ENCODE peak calls at places on chromosome 7, in four cellular contexts. One of them, this sample, is unnamed.

GRCh38 chr7:106693659-106694353 is 32.8 kb upstream of the CCDC71L start:
- DNase-seq in DMS153: no peak
- DNase-seq in adrenal gland: no peak
- DNase-seq in HCT116: no peak
- DNase-seq in this sample: no peak

GRCh38 chr7:29467193-29467592 is 96.4 kb upstream of the PRR15 start:
- DNase-seq in DMS153: no peak
- DNase-seq in adrenal gland: no peak
- DNase-seq in HCT116: no peak
- DNase-seq in this sample: no peak

GRCh38 chr7:2175514-2175913 is 57.2 kb downstream of the MAD1L1 start:
- DNase-seq in DMS153: no peak
- DNase-seq in adrenal gland: peak
- DNase-seq in HCT116: no peak
- DNase-seq in this sample: peak

GRCh38 chr7:128164061-128164954 is 76.8 kb upstream of the LEP start:
- DNase-seq in DMS153: no peak
- DNase-seq in adrenal gland: peak
- DNase-seq in HCT116: peak
- DNase-seq in this sample: peak

GRCh38 chr7:151624246-151624928 is 104.7 kb upstream of the RHEB start:
- DNase-seq in DMS153: no peak
- DNase-seq in adrenal gland: no peak
- DNase-seq in HCT116: no peak
- DNase-seq in this sample: no peak

GRCh38 chr7:125412890-125413665 is 483.5 kb upstream of the POT1 start:
- DNase-seq in DMS153: no peak
- DNase-seq in adrenal gland: no peak
- DNase-seq in HCT116: no peak
- DNase-seq in this sample: no peak

GRCh38 chr7:90708841-90709317 is 112.8 kb downstream of the CDK14 start:
- DNase-seq in DMS153: no peak
- DNase-seq in adrenal gland: no peak
- DNase-seq in HCT116: peak
- DNase-seq in this sample: no peak

GRCh38 chr7:46752881-46753366 is 829.0 kb downstream of the TNS3 start:
- DNase-seq in DMS153: no peak
- DNase-seq in adrenal gland: no peak
- DNase-seq in HCT116: peak
- DNase-seq in this sample: no peak

GRCh38 chr7:27171636-27172387 is 2.3 kb downstream of the HOXA10 start:
- DNase-seq in DMS153: peak
- DNase-seq in adrenal gland: peak
- DNase-seq in HCT116: no peak
- DNase-seq in this sample: no peak

GRCh38 chr7:13989944-13990295 is 454 bp upstream of the ETV1 start:
- DNase-seq in DMS153: no peak
- DNase-seq in adrenal gland: no peak
- DNase-seq in HCT116: no peak
- DNase-seq in this sample: no peak

GRCh38 chr7:2638224-2638991 is 6.6 kb downstream of the TTYH3 start:
- DNase-seq in DMS153: no peak
- DNase-seq in adrenal gland: peak
- DNase-seq in HCT116: no peak
- DNase-seq in this sample: peak

GRCh38 chr7:102146122-102146521 is 140.5 kb upstream of the SH2B2 start:
- DNase-seq in DMS153: no peak
- DNase-seq in adrenal gland: no peak
- DNase-seq in HCT116: no peak
- DNase-seq in this sample: no peak

GRCh38 chr7:19020711-19021110 is 96.7 kb downstream of the TWIST1 start:
- DNase-seq in DMS153: no peak
- DNase-seq in adrenal gland: no peak
- DNase-seq in HCT116: no peak
- DNase-seq in this sample: no peak

GRCh38 chr7:153472516-153472915 is 579.7 kb upstream of the DPP6 start:
- DNase-seq in DMS153: no peak
- DNase-seq in adrenal gland: no peak
- DNase-seq in HCT116: no peak
- DNase-seq in this sample: no peak

GRCh38 chr7:106916689-106917088 is 51.6 kb downstream of the PIK3CG start:
- DNase-seq in DMS153: no peak
- DNase-seq in adrenal gland: no peak
- DNase-seq in HCT116: no peak
- DNase-seq in this sample: no peak

GRCh38 chr7:55568613-55569268 is 3.6 kb downstream of the VOPP1 start:
- DNase-seq in DMS153: no peak
- DNase-seq in adrenal gland: no peak
- DNase-seq in HCT116: no peak
- DNase-seq in this sample: no peak

GRCh38 chr7:136528329-136528728 is 340.1 kb upstream of the CHRM2 start:
- DNase-seq in DMS153: no peak
- DNase-seq in adrenal gland: no peak
- DNase-seq in HCT116: no peak
- DNase-seq in this sample: peak

GRCh38 chr7:101195884-101196283 is 5.0 kb downstream of the MOGAT3 start:
- DNase-seq in DMS153: no peak
- DNase-seq in adrenal gland: no peak
- DNase-seq in HCT116: no peak
- DNase-seq in this sample: no peak

GRCh38 chr7:35695628-35695888 is 623 bp upstream of the HERPUD2 start:
- DNase-seq in DMS153: no peak
- DNase-seq in adrenal gland: no peak
- DNase-seq in HCT116: no peak
- DNase-seq in this sample: no peak

GRCh38 chr7:5429253-5429856 is 5.7 kb upstream of the TNRC18 start:
- DNase-seq in DMS153: no peak
- DNase-seq in adrenal gland: peak
- DNase-seq in HCT116: no peak
- DNase-seq in this sample: no peak

GRCh38 chr7:143382126-143382790 is 1.1 kb downstream of the ZYX start:
- DNase-seq in DMS153: no peak
- DNase-seq in adrenal gland: no peak
- DNase-seq in HCT116: no peak
- DNase-seq in this sample: no peak

GRCh38 chr7:134660242-134660785 is 13.7 kb downstream of the BPGM start:
- DNase-seq in DMS153: no peak
- DNase-seq in adrenal gland: no peak
- DNase-seq in HCT116: no peak
- DNase-seq in this sample: no peak

GRCh38 chr7:123751816-123752215 is 3.0 kb upstream of the WASL start:
- DNase-seq in DMS153: no peak
- DNase-seq in adrenal gland: no peak
- DNase-seq in HCT116: no peak
- DNase-seq in this sample: no peak

GRCh38 chr7:158033196-158033595 is 554.4 kb downstream of the PTPRN2 start:
- DNase-seq in DMS153: no peak
- DNase-seq in adrenal gland: no peak
- DNase-seq in HCT116: no peak
- DNase-seq in this sample: no peak

GRCh38 chr7:2193120-2193519 is 39.6 kb downstream of the MAD1L1 start:
- DNase-seq in DMS153: peak
- DNase-seq in adrenal gland: no peak
- DNase-seq in HCT116: no peak
- DNase-seq in this sample: no peak

GRCh38 chr7:93150200-93150835 is 2.1 kb upstream of the SAMD9L start:
- DNase-seq in DMS153: no peak
- DNase-seq in adrenal gland: no peak
- DNase-seq in HCT116: no peak
- DNase-seq in this sample: no peak

GRCh38 chr7:155351120-155351870 is 53.6 kb downstream of the INSIG1 start:
- DNase-seq in DMS153: no peak
- DNase-seq in adrenal gland: no peak
- DNase-seq in HCT116: no peak
- DNase-seq in this sample: no peak

This sample was measured in T1000.